ENCODE peak calls at places on chromosome 9, in six cellular contexts. One of them, this sample, is unnamed.
A peak's percentile ranks its signal among the peaks of the same experiment; 100 is the strongest.

GRCh38 chr9:79279356-79279755 is 292.4 kb upstream of the TLE4 start:
- DNase-seq in left lung: no peak
- DNase-seq in mesothelial cell of epicardium: no peak
- DNase-seq in BE2C: no peak
- DNase-seq in SK-N-SH: no peak
- DNase-seq in uterus: no peak
- DNase-seq in this sample: no peak

GRCh38 chr9:111632051-111632450 is 917 bp downstream of the DNAJC25 start:
- DNase-seq in left lung: no peak
- DNase-seq in mesothelial cell of epicardium: no peak
- DNase-seq in BE2C: no peak
- DNase-seq in SK-N-SH: no peak
- DNase-seq in uterus: no peak
- DNase-seq in this sample: no peak

GRCh38 chr9:128203024-128203841 is at the start of gene DNM1:
- DNase-seq in left lung: peak; percentile 50
- DNase-seq in mesothelial cell of epicardium: peak; percentile 65
- DNase-seq in BE2C: peak; percentile 83
- DNase-seq in SK-N-SH: peak; percentile 99
- DNase-seq in uterus: peak; percentile 69
- DNase-seq in this sample: peak; percentile 81

GRCh38 chr9:13324988-13325387 is 45.5 kb upstream of the MPDZ start:
- DNase-seq in left lung: no peak
- DNase-seq in mesothelial cell of epicardium: no peak
- DNase-seq in BE2C: no peak
- DNase-seq in SK-N-SH: no peak
- DNase-seq in uterus: no peak
- DNase-seq in this sample: no peak

GRCh38 chr9:88835038-88835466 is 156.2 kb upstream of the S1PR3 start:
- DNase-seq in left lung: no peak
- DNase-seq in mesothelial cell of epicardium: no peak
- DNase-seq in BE2C: no peak
- DNase-seq in SK-N-SH: no peak
- DNase-seq in uterus: no peak
- DNase-seq in this sample: no peak

GRCh38 chr9:126128494-126129142 is 198.0 kb upstream of the MVB12B start:
- DNase-seq in left lung: no peak
- DNase-seq in mesothelial cell of epicardium: no peak
- DNase-seq in BE2C: no peak
- DNase-seq in SK-N-SH: peak; percentile 4
- DNase-seq in uterus: no peak
- DNase-seq in this sample: peak; percentile 47

GRCh38 chr9:109471994-109472393 is 26.1 kb downstream of the PTPN3 start:
- DNase-seq in left lung: no peak
- DNase-seq in mesothelial cell of epicardium: no peak
- DNase-seq in BE2C: no peak
- DNase-seq in SK-N-SH: no peak
- DNase-seq in uterus: no peak
- DNase-seq in this sample: no peak

GRCh38 chr9:135413461-135413860 is 66.1 kb upstream of the PPP1R26 start:
- DNase-seq in left lung: no peak
- DNase-seq in mesothelial cell of epicardium: no peak
- DNase-seq in BE2C: no peak
- DNase-seq in SK-N-SH: no peak
- DNase-seq in uterus: no peak
- DNase-seq in this sample: no peak

GRCh38 chr9:128470560-128470959 is 14.8 kb downstream of the ODF2 start:
- DNase-seq in left lung: no peak
- DNase-seq in mesothelial cell of epicardium: no peak
- DNase-seq in BE2C: no peak
- DNase-seq in SK-N-SH: no peak
- DNase-seq in uterus: no peak
- DNase-seq in this sample: no peak

GRCh38 chr9:68704804-68705635 is at the start of gene PIP5K1B:
- DNase-seq in left lung: peak; percentile 88
- DNase-seq in mesothelial cell of epicardium: peak; percentile 58
- DNase-seq in BE2C: peak; percentile 51
- DNase-seq in SK-N-SH: peak; percentile 47
- DNase-seq in uterus: peak; percentile 30
- DNase-seq in this sample: peak; percentile 80

GRCh38 chr9:20692554-20692953 is 8.5 kb downstream of the FOCAD start:
- DNase-seq in left lung: no peak
- DNase-seq in mesothelial cell of epicardium: no peak
- DNase-seq in BE2C: no peak
- DNase-seq in SK-N-SH: no peak
- DNase-seq in uterus: no peak
- DNase-seq in this sample: no peak

GRCh38 chr9:129834489-129835127 is 467 bp downstream of the C9orf78 start:
- DNase-seq in left lung: no peak
- DNase-seq in mesothelial cell of epicardium: no peak
- DNase-seq in BE2C: no peak
- DNase-seq in SK-N-SH: peak; percentile 44
- DNase-seq in uterus: no peak
- DNase-seq in this sample: no peak

GRCh38 chr9:18791074-18791473 is 241.9 kb downstream of the SAXO1 start:
- DNase-seq in left lung: no peak
- DNase-seq in mesothelial cell of epicardium: no peak
- DNase-seq in BE2C: peak; percentile 65
- DNase-seq in SK-N-SH: peak; percentile 57
- DNase-seq in uterus: no peak
- DNase-seq in this sample: no peak

GRCh38 chr9:137031904-137032639 is at the start of gene FUT7:
- DNase-seq in left lung: peak; percentile 62
- DNase-seq in mesothelial cell of epicardium: no peak
- DNase-seq in BE2C: peak; percentile 46
- DNase-seq in SK-N-SH: no peak
- DNase-seq in uterus: no peak
- DNase-seq in this sample: no peak

GRCh38 chr9:131312246-131312645 is 22.7 kb downstream of the PLPP7 start:
- DNase-seq in left lung: no peak
- DNase-seq in mesothelial cell of epicardium: no peak
- DNase-seq in BE2C: no peak
- DNase-seq in SK-N-SH: no peak
- DNase-seq in uterus: no peak
- DNase-seq in this sample: no peak

GRCh38 chr9:131308906-131309305 is 19.4 kb downstream of the PLPP7 start:
- DNase-seq in left lung: no peak
- DNase-seq in mesothelial cell of epicardium: no peak
- DNase-seq in BE2C: no peak
- DNase-seq in SK-N-SH: no peak
- DNase-seq in uterus: no peak
- DNase-seq in this sample: no peak

GRCh38 chr9:131312822-131313770 is 23.6 kb downstream of the PLPP7 start:
- DNase-seq in left lung: no peak
- DNase-seq in mesothelial cell of epicardium: no peak
- DNase-seq in BE2C: no peak
- DNase-seq in SK-N-SH: no peak
- DNase-seq in uterus: no peak
- DNase-seq in this sample: no peak

GRCh38 chr9:131309526-131310276 is 20.2 kb downstream of the PLPP7 start:
- DNase-seq in left lung: no peak
- DNase-seq in mesothelial cell of epicardium: no peak
- DNase-seq in BE2C: no peak
- DNase-seq in SK-N-SH: no peak
- DNase-seq in uterus: no peak
- DNase-seq in this sample: no peak

DNA sequence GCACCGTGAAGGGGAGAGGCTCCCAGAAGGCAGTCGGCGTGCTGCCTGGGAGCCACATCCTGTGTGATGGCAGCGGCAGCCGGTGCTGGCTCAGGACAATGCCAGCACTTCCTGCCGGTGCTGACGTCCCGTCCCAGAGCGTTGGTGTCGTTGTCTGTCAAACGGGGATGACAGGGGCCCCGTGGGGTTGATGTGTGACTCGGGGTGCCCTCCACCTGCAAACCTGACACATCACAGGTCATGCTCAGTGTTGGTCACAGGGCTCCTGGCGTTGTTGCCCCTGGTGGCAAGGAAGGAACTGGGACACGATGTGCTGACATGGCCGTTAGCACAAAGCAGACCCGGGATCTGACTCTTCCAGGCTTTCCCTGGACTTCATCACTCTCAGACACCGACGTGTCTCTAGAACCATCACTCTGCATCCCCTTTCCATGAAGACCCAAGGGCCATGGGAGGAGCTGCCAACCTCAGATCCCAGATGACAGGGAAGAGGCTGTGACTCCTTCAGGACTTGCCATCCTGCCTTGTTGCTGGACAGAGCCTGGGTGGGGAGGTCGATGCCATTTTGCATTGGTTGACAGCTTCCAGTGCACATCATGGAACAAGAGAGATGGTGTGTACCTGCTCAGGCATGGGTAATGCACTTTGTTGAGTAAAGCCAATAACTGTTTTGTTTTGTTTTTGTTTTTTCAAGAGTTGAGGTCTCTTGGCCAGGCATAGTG is 21.5 kb downstream of the PLPP7 start:
- DNase-seq in left lung: no peak
- DNase-seq in mesothelial cell of epicardium: no peak
- DNase-seq in BE2C: no peak
- DNase-seq in SK-N-SH: no peak
- DNase-seq in uterus: no peak
- DNase-seq in this sample: no peak
- TF ChIP-seq CTCF in left lung: no peak
- TF ChIP-seq CTCF in mesothelial cell of epicardium: no peak
- TF ChIP-seq CTCF in BE2C: peak; percentile 26
- TF ChIP-seq CTCF in SK-N-SH: no peak
- TF ChIP-seq CTCF in uterus: no peak
- TF ChIP-seq CTCF in this sample: no peak

DNA sequence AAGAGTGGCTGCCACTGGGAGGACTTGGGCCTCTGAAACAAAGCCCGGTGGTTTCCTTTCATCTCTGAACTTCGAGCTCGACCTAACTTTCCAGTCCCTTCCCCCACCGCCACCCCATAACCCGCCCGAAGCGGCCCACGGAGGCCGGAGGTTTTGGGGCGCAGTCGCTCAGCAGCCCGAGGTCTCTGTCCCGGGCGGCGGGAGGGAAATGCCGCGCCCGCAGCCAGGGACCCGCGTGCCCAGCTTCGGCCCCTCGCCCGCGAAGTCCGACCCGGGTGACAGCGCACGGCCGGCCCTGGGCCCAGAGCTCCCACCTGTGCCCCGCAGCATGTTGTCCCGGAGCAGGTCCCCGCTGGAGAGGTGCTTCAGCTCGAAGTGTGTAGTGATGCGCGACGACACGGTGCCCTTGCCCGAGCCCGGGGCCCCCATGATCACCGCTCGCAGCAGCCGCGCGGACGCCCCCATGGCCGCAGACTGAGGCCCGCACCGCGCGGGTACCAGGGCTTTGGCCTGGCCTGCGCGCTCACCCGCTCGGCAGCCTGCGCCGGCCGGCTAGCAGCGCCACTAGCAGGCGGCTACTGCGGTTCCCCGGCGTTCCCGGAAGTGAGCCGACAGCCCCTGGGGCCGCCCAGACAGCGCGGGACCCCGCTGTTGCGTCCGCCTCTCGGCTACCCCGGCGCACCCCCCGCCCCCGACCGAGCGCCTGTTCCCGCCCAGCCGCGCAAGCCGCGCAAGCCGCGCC is at the start of gene AK3:
- DNase-seq in left lung: peak; percentile 93
- DNase-seq in mesothelial cell of epicardium: peak; percentile 81
- DNase-seq in BE2C: peak; percentile 92
- DNase-seq in SK-N-SH: peak; percentile 99
- DNase-seq in uterus: peak; percentile 90
- DNase-seq in this sample: peak; percentile 88
- TF ChIP-seq CTCF in left lung: no peak
- TF ChIP-seq CTCF in mesothelial cell of epicardium: no peak
- TF ChIP-seq CTCF in BE2C: no peak
- TF ChIP-seq CTCF in SK-N-SH: peak; percentile 23
- TF ChIP-seq CTCF in uterus: peak; percentile 52
- TF ChIP-seq CTCF in this sample: peak; percentile 20

DNA sequence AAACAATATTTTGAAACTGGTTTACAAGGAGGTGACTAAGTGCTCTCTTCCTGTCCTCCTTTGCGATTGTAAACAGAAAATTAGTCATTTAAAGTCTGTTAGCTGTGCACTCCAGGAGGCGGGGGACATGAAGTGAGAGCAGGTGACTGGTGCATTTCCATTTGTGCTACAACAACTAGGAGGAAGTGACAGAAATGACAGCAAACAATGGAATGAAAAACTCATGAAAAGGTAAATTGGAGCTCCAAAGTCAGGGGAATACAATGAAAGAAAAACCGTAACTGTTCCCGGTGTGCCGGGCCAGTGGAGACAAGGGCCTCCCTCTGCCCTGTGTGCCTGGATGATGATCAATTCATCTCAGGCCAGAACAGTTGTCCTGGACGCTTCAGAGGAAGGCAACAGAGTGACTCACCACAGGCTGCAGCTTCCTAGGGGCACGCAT is 439.9 kb downstream of the GADD45G start:
- DNase-seq in left lung: peak; percentile 50
- DNase-seq in mesothelial cell of epicardium: no peak
- DNase-seq in BE2C: no peak
- DNase-seq in SK-N-SH: no peak
- DNase-seq in uterus: no peak
- DNase-seq in this sample: no peak
- TF ChIP-seq CTCF in left lung: no peak
- TF ChIP-seq CTCF in mesothelial cell of epicardium: no peak
- TF ChIP-seq CTCF in BE2C: no peak
- TF ChIP-seq CTCF in SK-N-SH: no peak
- TF ChIP-seq CTCF in uterus: no peak
- TF ChIP-seq CTCF in this sample: no peak

DNA sequence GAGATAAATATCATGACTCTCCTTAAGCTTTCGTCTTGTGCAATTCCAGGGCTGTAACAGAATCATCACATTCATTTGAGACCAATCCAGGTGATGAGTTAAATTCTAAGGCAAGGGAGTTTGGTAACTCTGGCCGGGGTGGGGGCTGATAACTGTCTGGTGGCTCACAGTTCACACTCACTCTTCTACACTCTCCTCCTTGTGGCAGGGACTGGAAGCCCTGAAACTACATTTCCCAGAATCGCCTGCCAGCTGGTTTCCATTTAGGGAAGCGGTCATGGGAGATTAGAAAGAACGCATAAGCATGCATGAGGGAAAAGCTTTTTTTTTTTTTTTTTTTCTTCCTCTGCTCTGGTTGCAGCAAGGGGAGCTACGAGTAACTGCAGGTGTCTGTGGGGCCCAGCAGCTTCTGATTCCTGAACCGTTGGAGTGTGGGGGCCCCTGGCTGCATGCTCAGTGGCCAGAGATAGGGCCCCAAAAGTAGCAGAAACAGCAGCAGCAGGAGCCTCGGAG is 154.8 kb upstream of the TBC1D2 start:
- DNase-seq in left lung: peak; percentile 44
- DNase-seq in mesothelial cell of epicardium: no peak
- DNase-seq in BE2C: peak; percentile 35
- DNase-seq in SK-N-SH: peak; percentile 68
- DNase-seq in uterus: no peak
- DNase-seq in this sample: no peak
- TF ChIP-seq CTCF in left lung: no peak
- TF ChIP-seq CTCF in mesothelial cell of epicardium: no peak
- TF ChIP-seq CTCF in BE2C: peak; percentile 57
- TF ChIP-seq CTCF in SK-N-SH: peak; percentile 31
- TF ChIP-seq CTCF in uterus: no peak
- TF ChIP-seq CTCF in this sample: peak; percentile 62

This sample was measured in type B pancreatic cell.